ENCODE peak calls at places on chromosomes 11 and 22, in four cellular contexts. A is CD4-positive, CD25-positive, alpha-beta regulatory T cell; T is vagina; B is PC-3. D is an unnamed sample.

GRCh38 chr11:61377461-61378160 is 14.8 kb upstream of the TMEM216 start:
- DNase-seq in A (no peak), B (no peak), T (no peak), D (no peak)

GRCh38 chr11:69283446-69283845 is 10.5 kb upstream of the MYEOV start:
- DNase-seq in A (no peak), T (no peak), B (no peak), D (no peak)

GRCh38 chr22:38925571-38926041 is 31.8 kb upstream of the APOBEC3A start:
- DNase-seq in A (no peak), T (no peak), B (peak; percentile 52), D (no peak)

GRCh38 chr22:23256986-23257888 is 76.9 kb downstream of the BCR start:
- DNase-seq in B (no peak), A (no peak), T (no peak), D (no peak)

GRCh38 chr11:125638315-125638714 is 13.4 kb downstream of the CHEK1 start:
- DNase-seq in T (no peak), A (no peak), B (no peak), D (no peak)

GRCh38 chr22:37549704-37550059 is 10.6 kb upstream of the CDC42EP1 start:
- DNase-seq in A (no peak), B (no peak), T (no peak), D (peak; percentile 75)

GRCh38 chr11:134398079-134398444 is 14.0 kb downstream of the B3GAT1 start:
- DNase-seq in T (no peak), A (no peak), B (no peak), D (no peak)

GRCh38 chr11:26930518-26931247 is 63.2 kb upstream of the FIBIN start:
- DNase-seq in T (no peak), A (no peak), B (no peak), D (no peak)

GRCh38 chr11:117560786-117561530 is 233.3 kb downstream of the CEP164 start:
- DNase-seq in A (no peak), B (no peak), T (no peak), D (no peak)

GRCh38 chr11:70734379-70734778 is 336.1 kb downstream of the CTTN start:
- DNase-seq in T (no peak), B (no peak), A (no peak), D (no peak)

GRCh38 chr11:65766535-65766934 is 14.2 kb downstream of the AP5B1 start:
- DNase-seq in A (no peak), B (peak; percentile 41), T (no peak), D (no peak)

GRCh38 chr11:130831506-130832385 is 84.5 kb downstream of the SNX19 start:
- DNase-seq in B (peak; percentile 29), T (no peak), A (no peak), D (peak; percentile 59)

GRCh38 chr11:78351979-78352731 is 65.5 kb downstream of the GAB2 start:
- DNase-seq in T (no peak), A (no peak), B (no peak), D (no peak)

GRCh38 chr11:130023204-130023603 is 20.6 kb upstream of the PRDM10 start:
- DNase-seq in A (no peak), B (peak; percentile 95), T (no peak), D (peak; percentile 86)

GRCh38 chr11:74004694-74005615 is 3.9 kb downstream of the UCP3 start:
- DNase-seq in A (peak; percentile 97), T (no peak), B (no peak), D (no peak)

GRCh38 chr22:33867118-33867863 is 53.0 kb downstream of the LARGE1 start:
- DNase-seq in A (no peak), B (peak; percentile 22), T (no peak), D (peak; percentile 76)

GRCh38 chr11:12787847-12788246 is 113.6 kb downstream of the TEAD1 start:
- DNase-seq in A (no peak), T (peak; percentile 25), B (peak; percentile 62), D (peak; percentile 21)

GRCh38 chr11:12784987-12785386 is 110.8 kb downstream of the TEAD1 start:
- DNase-seq in T (peak; percentile 75), B (no peak), A (no peak), D (no peak)

GRCh38 chr11:12786450-12786849 is 112.2 kb downstream of the TEAD1 start:
- DNase-seq in B (no peak), A (no peak), T (peak; percentile 18), D (no peak)

GRCh38 chr11:12785901-12786300 is 111.7 kb downstream of the TEAD1 start:
- DNase-seq in A (no peak), T (peak; percentile 60), B (no peak), D (no peak)

GRCh38 chr11:12786891-12787290 is 112.7 kb downstream of the TEAD1 start:
- DNase-seq in T (peak; percentile 78), B (no peak), A (no peak), D (no peak)
- H3K4me1 ChIP-seq in T (no peaks in the 10 kb centered on the region), B (peaks cover 23% of the 10 kb centered on the region), A (no peaks in the 10 kb centered on the region), D (peaks cover 3% of the 10 kb centered on the region)

DNA sequence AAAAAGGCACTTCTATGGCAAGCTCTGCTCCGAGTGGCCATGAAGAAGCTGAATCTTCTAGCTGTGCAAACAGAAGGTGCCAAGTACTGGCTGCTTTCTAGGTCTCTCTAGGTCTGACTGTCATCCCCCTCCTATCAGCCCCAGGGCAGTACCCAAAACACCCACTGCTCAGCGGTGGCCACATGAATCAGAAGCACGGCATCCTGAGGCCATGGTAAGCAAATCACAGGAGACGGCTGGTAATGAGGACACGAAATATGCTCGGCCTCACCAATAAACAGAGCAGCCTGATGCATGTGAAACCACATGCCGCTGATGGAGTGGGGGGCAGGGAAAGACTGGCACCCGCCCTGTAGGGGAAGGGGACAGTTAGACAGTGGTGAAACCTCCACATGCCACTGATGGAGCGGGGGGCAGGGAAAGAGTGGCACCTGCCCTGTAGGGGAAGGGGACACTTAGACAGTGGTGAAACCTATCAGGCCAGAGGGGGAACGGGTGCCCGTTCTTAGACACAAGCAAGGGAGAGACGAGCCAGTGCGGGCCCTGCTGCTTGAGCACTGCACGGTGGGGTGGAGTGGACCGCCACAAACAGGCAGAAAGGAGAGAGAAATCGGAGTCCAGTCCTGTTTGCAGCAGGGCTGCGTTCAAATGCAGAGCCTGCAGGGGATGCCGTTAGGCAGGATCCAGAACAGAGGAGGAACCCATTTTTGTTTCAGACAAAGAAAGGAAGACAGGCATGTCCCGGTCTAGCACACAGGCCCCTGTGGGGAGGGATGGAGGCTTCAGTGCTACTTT is 29.9 kb upstream of the MOB2 start:
- DNase-seq in A (no peak), B (peak; percentile 13), T (no peak), D (no peak)
- H3K4me1 ChIP-seq in A (peaks cover 38% of the 10 kb centered on the region), B (peaks cover 3% of the 10 kb centered on the region), T (peaks cover 83% of the 10 kb centered on the region), D (no peaks in the 10 kb centered on the region)

GRCh38 chr11:121463689-121464335 is 11.0 kb upstream of the SORL1-AS1 start:
- DNase-seq in A (no peak), T (no peak), B (peak; percentile 42), D (no peak)

GRCh38 chr11:121460941-121461514 is 8.3 kb upstream of the SORL1-AS1 start:
- DNase-seq in B (peak; percentile 65), T (no peak), A (no peak), D (peak; percentile 86)

GRCh38 chr11:121459413-121460041 is 6.8 kb upstream of the SORL1-AS1 start:
- DNase-seq in B (no peak), A (peak; percentile 86), T (no peak), D (no peak)

GRCh38 chr11:121464352-121464946 is 11.7 kb upstream of the SORL1-AS1 start:
- DNase-seq in B (peak; percentile 97), A (peak; percentile 87), T (no peak), D (peak; percentile 96)

DNA sequence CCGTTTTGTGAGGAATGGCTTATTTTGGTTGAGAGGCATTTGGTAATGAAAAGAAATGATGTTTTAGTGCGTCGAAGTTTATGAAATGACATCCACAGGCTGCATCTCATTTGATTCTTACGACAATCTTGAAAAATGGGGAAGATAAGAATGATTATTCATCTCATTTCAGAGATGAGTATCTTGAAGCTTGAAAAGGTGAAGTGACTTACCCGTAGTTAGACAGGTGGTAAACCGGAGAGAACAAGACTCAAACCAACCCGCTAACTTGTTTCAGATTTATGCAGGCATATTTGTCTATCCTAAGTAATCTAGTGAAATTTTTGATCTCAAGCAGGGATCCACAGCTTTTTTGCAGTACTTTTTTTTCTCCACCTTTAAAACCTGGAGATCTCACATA is 9.1 kb upstream of the SORL1-AS1 start:
- DNase-seq in T (no peak), B (no peak), A (no peak), D (no peak)
- H3K4me1 ChIP-seq in T (peaks cover 30% of the 10 kb centered on the region), B (peaks cover 63% of the 10 kb centered on the region), A (peaks cover 99% of the 10 kb centered on the region), D (peaks cover 70% of the 10 kb centered on the region)

DNA sequence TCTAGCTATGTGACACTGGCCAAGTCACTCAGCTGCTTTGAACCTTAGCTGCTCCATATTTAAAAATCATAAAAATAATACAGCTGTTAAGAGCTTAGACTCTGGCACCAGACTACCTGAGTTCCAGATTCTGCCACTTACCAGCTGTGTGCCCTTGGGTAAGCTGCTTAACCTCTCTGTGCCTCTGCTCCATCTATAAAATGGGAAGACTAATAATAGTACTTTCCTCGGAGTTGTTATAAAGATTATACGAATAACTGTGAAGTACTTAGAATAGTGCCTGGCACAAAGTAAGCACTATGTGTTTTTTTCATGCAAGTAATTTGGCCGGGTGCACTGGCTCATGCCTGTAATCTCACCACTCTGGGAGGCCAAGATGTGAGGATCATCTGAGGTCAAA is 1.4 kb downstream of the HDHD5 start:
- DNase-seq in A (no peak), T (no peak), B (no peak), D (no peak)
- H3K4me1 ChIP-seq in A (peaks cover 28% of the 10 kb centered on the region), T (peaks cover 46% of the 10 kb centered on the region), B (peaks cover 16% of the 10 kb centered on the region), D (peaks cover 9% of the 10 kb centered on the region)

DNA sequence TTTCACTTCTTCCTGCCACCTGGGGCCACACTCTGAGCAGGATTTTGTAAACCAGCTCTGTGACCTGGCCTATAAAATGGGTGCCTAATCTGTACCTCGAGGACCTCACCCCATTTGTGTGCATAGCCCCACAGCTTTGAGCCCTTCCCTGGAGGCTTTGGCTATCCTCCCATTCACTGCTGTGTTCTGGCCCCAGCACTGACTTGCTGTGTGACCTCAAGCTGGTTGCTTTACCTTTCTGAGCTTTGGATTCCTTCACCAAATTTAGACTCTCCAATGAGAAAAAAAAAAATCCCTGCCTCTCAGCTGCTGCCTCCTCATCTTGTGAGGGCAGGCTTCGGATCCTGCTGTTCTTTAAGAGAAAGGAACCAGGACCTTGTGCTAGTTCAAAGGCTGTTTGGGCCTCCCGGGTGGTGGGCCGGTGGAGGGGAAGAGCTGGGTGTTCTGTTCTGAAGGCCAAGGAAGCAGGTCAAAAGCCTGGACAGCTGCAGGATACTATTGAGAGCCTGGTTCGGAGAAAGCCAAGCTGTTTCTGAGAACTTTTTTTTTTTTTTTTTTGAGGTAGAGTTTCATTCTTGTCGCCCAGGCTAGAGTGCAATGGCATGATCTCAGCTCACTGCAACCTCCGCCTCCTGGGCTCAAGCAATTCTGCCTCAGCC is 1.1 kb upstream of the PYGM start:
- DNase-seq in B (no peak), A (peak; percentile 80), T (no peak), D (no peak)
- H3K4me1 ChIP-seq in B (no peaks in the 10 kb centered on the region), A (peaks cover 73% of the 10 kb centered on the region), T (peaks cover 55% of the 10 kb centered on the region), D (no peaks in the 10 kb centered on the region)